ENCODE peak calls at places on chromosome 18, in seven cellular contexts. I, K, S, D, R, F and J are unnamed samples.
A peak's percentile ranks its signal among the peaks of the same experiment; 100 is the strongest.

GRCh38 chr18:908631-909621 is 4.3 kb downstream of the ADCYAP1 start:
- DNase-seq in I (peak; percentile 73), K (no peak), S (no peak), D (no peak), R (no peak), F (no peak), J (no peak)

GRCh38 chr18:75364512-75364911 is 63.0 kb downstream of the SMIM21 start:
- DNase-seq in I (no peak), K (no peak), S (no peak), D (no peak), R (no peak), F (no peak), J (no peak)

GRCh38 chr18:2627821-2628276 is 27.7 kb upstream of the SMCHD1 start:
- DNase-seq in I (no peak), K (no peak), S (no peak), D (peak; percentile 24), R (no peak), F (no peak), J (no peak)

GRCh38 chr18:62877448-62878221 is 162.3 kb downstream of the PHLPP1 start:
- DNase-seq in I (peak; percentile 81), K (no peak), S (no peak), D (peak; percentile 86), R (no peak), F (no peak), J (no peak)

GRCh38 chr18:46281185-46282176 is 177.3 kb downstream of the HAUS1 start:
- DNase-seq in I (peak; percentile 80), K (peak; percentile 15), S (peak; percentile 77), D (peak; percentile 62), R (no peak), F (peak; percentile 86), J (peak; percentile 61)

GRCh38 chr18:35143615-35144596 is 96.9 kb upstream of the ZNF397 start:
- DNase-seq in I (peak; percentile 77), K (peak; percentile 18), S (peak; percentile 42), D (peak; percentile 43), R (no peak), F (no peak), J (no peak)

GRCh38 chr18:8890957-8891464 is 185.7 kb downstream of the MTCL1 start:
- DNase-seq in I (peak; percentile 58), K (no peak), S (no peak), D (peak; percentile 99), R (no peak), F (no peak), J (no peak)

GRCh38 chr18:11407900-11408299 is 201.5 kb upstream of the SLC35G4 start:
- DNase-seq in I (no peak), K (no peak), S (no peak), D (peak; percentile 34), R (no peak), F (no peak), J (no peak)

GRCh38 chr18:79380816-79381806 is 14.6 kb upstream of the NFATC1 start:
- DNase-seq in I (peak; percentile 85), K (no peak), S (peak; percentile 68), D (peak; percentile 13), R (no peak), F (peak; percentile 93), J (peak; percentile 51)

GRCh38 chr18:21914739-21915319 is 174.2 kb downstream of the MIB1 start:
- DNase-seq in I (peak; percentile 77), K (no peak), S (no peak), D (peak; percentile 61), R (no peak), F (no peak), J (no peak)

GRCh38 chr18:80127635-80128034 is 18.6 kb downstream of the ADNP2 start:
- DNase-seq in I (no peak), K (no peak), S (no peak), D (no peak), R (no peak), F (no peak), J (no peak)

DNA sequence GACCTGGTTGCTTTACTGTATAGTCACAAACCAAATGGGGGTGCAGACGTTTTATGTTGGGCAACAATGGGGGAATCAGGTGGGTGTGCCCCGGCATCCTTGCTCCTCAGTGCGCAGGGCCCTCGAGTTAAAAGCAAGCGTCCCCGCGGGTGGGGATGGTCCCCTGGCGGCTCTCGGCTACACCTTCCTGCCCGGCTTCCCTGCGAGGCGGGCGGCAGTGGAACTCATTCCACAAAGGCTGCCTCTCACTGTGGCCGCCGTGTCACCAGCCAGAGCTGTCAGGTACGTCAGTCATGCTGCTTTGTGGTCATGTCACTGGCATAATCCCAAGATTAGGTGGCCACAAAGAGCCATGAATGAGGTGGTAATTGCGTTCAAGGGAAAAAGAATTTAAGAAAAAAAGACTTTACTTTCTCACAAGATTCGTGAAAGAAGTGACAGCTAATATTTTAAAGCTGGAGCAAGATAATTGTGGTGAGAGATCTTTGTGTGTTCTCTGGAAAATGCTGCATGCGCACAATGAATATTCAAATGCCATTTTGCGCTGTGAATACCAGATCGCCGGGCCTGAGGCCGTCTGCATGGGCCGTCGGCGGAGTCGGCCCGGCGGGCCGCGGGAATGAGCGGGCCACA is 82.4 kb upstream of the LDLRAD4 start:
- DNase-seq in I (peak; percentile 37), K (no peak), S (peak; percentile 73), D (peak; percentile 43), R (no peak), F (no peak), J (peak; percentile 24)
- H3K27ac ChIP-seq in I (no peak overlapping the region), K (no peak overlapping the region), S (peak overlapping the region; percentile 92), D (no peak overlapping the region), R (no peak overlapping the region), F (no peak overlapping the region), J (no peak overlapping the region)

GRCh38 chr18:47458483-47458882 is 207.0 kb upstream of the SKOR2 start:
- DNase-seq in I (no peak), K (no peak), S (no peak), D (no peak), R (no peak), F (no peak), J (no peak)
- H3K27ac ChIP-seq in I (no peak overlapping the region), K (no peak overlapping the region), S (no peak overlapping the region), D (no peak overlapping the region), R (no peak overlapping the region), F (no peak overlapping the region), J (no peak overlapping the region)

DNA sequence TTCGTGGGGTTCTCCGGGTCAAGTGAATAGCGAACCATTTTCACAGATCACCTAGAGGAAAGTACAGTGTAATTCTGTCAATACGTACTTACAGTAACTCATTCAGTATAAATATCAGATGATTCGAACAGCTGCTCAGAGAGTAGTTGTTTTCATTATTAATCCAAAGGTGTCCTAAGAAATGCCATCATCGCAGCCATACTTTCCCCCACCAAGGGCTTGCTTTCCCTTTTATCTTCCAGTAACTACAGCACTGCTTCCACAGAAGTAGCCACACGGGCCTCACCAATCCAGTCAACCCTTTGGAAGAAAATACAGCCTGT is 4.5 kb upstream of the C18orf32 start:
- DNase-seq in I (no peak), K (no peak), S (no peak), D (no peak), R (no peak), F (no peak), J (no peak)
- H3K27ac ChIP-seq in I (peak overlapping the region; percentile 98), K (peak overlapping the region; percentile 79), S (peak overlapping the region; percentile 75), D (peak overlapping the region; percentile 93), R (peak overlapping the region; percentile 95), F (no peak overlapping the region), J (peak overlapping the region; percentile 92)

DNA sequence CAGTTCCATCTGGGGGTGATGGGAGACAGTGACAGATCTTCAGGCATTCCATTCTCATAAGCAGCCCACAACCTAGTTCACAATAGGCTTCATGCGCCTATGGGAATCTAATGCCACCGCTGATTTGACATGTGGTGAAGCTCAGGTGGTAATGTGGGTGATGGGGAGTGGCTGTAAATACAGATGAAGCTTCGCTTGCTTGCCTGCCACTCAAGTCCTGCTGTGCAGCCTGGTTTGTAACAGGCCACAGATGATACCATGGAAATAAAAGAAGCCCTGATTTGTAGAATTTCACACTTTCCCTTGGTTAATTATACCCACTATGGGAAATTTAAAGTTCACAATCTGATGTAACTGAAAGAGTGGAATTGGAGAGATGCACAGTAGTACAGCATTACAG is 40.5 kb upstream of the CXXC1 start:
- DNase-seq in I (no peak), K (no peak), S (no peak), D (no peak), R (no peak), F (no peak), J (no peak)
- H3K27ac ChIP-seq in I (no peak overlapping the region), K (no peak overlapping the region), S (no peak overlapping the region), D (no peak overlapping the region), R (no peak overlapping the region), F (no peak overlapping the region), J (no peak overlapping the region)

GRCh38 chr18:13217971-13218375 is 587 bp upstream of the LDLRAD4 start:
- DNase-seq in I (peak; percentile 49), K (no peak), S (peak; percentile 45), D (peak; percentile 21), R (no peak), F (peak; percentile 88), J (no peak)

GRCh38 chr18:13217466-13217961 is 1.0 kb upstream of the LDLRAD4 start:
- DNase-seq in I (peak; percentile 87), K (no peak), S (peak; percentile 69), D (peak; percentile 38), R (no peak), F (peak; percentile 89), J (peak; percentile 35)

GRCh38 chr18:13216732-13217465 is 1.7 kb upstream of the LDLRAD4 start:
- DNase-seq in I (peak; percentile 75), K (no peak), S (peak; percentile 59), D (peak; percentile 31), R (no peak), F (peak; percentile 87), J (peak; percentile 8)

GRCh38 chr18:13218376-13219011 is at the start of gene LDLRAD4:
- DNase-seq in I (peak; percentile 58), K (peak; percentile 20), S (peak; percentile 78), D (peak; percentile 22), R (no peak), F (peak; percentile 85), J (peak; percentile 79)

DNA sequence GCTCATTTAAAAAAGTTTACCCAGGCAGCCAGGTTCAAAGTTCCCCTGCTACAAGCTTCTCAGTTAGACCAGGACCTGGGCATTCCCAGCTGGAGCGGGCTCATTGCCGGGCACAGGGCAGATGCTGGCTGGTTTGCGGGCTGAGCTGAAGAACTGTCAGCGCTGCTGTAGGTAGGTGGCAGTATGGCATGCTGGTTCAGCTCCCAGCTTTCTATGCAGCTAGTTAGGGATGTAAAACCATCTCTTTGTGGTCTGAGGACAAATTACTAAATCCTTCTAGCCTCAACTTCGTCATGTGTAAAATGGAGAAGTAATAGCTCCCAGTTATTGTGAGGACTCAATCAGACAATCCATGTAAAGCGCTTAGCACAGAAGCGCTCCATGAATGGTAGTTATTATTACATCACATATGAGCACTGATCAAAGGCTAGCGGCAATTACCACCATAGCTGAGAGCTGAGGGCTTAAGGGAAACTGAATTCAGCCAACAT is 2.4 kb upstream of the LDLRAD4 start:
- DNase-seq in I (peak; percentile 75), K (peak; percentile 66), S (peak; percentile 73), D (peak; percentile 73), R (no peak), F (peak; percentile 89), J (peak; percentile 62)
- H3K27ac ChIP-seq in I (no peak overlapping the region), K (peak overlapping the region; percentile 55), S (no peak overlapping the region), D (no peak overlapping the region), R (no peak overlapping the region), F (no peak overlapping the region), J (no peak overlapping the region)

DNA sequence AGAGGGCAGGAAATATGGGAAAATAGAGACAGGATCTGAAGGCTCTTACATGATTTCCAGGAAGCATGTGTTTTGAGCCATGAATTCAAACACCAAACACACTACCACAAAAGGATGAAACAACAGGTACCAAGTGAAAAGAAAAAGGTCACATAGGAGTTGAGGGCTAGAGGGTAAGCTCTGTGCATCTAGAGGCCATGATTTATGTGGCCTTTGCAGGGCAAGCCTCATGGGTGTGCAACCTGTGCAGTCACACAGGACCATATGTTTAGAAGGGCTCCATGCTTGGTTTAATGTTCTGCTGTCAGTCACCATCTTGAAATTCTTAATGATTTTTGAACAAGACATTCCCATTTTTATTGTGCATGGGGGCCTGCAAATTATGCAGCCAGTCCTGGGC is 134.5 kb upstream of the CCDC68 start:
- DNase-seq in I (no peak), K (no peak), S (no peak), D (no peak), R (no peak), F (no peak), J (no peak)
- H3K27ac ChIP-seq in I (no peak overlapping the region), K (no peak overlapping the region), S (no peak overlapping the region), D (no peak overlapping the region), R (no peak overlapping the region), F (no peak overlapping the region), J (no peak overlapping the region)